ENCODE peak calls at places on chromosomes 13 and 19, in five cellular contexts. One of them, this sample, is unnamed. For H3K4me1, the result is how much of the 10 kb centered on the place peaks cover.

GRCh38 chr13:49292742-49293498 is 45.2 kb downstream of the CDADC1 start:
- DNase-seq in CD8-positive, alpha-beta T cell: no peak
- DNase-seq in H1: no peak
- DNase-seq in testis: no peak
- DNase-seq in uterus: no peak
- DNase-seq in this sample: no peak

GRCh38 chr19:43660301-43660700 is 9.7 kb downstream of the PLAUR start:
- DNase-seq in uterus: no peak
- DNase-seq in testis: no peak
- DNase-seq in CD8-positive, alpha-beta T cell: no peak
- DNase-seq in H1: no peak
- DNase-seq in this sample: no peak

GRCh38 chr13:43269037-43269476 is 245.7 kb downstream of the DNAJC15 start:
- DNase-seq in H1: no peak
- DNase-seq in testis: no peak
- DNase-seq in uterus: peak
- DNase-seq in CD8-positive, alpha-beta T cell: no peak
- DNase-seq in this sample: no peak

GRCh38 chr13:93309886-93310520 is 83.4 kb downstream of the GPC6 start:
- DNase-seq in CD8-positive, alpha-beta T cell: no peak
- DNase-seq in testis: no peak
- DNase-seq in uterus: no peak
- DNase-seq in H1: no peak
- DNase-seq in this sample: no peak

GRCh38 chr19:42552086-42553065 is 24.1 kb upstream of the CEACAM1 start:
- DNase-seq in testis: no peak
- DNase-seq in H1: no peak
- DNase-seq in CD8-positive, alpha-beta T cell: no peak
- DNase-seq in uterus: no peak
- DNase-seq in this sample: no peak

GRCh38 chr13:74573654-74574053 is 439.4 kb upstream of the KLF12 start:
- DNase-seq in testis: peak
- DNase-seq in uterus: no peak
- DNase-seq in CD8-positive, alpha-beta T cell: no peak
- DNase-seq in H1: peak
- DNase-seq in this sample: no peak

GRCh38 chr13:70391678-70392077 is 283.4 kb upstream of the KLHL1 start:
- DNase-seq in CD8-positive, alpha-beta T cell: no peak
- DNase-seq in H1: no peak
- DNase-seq in testis: no peak
- DNase-seq in uterus: no peak
- DNase-seq in this sample: no peak

GRCh38 chr19:45972081-45972943 is 1.4 kb downstream of the NOVA2 start:
- DNase-seq in uterus: no peak
- DNase-seq in testis: no peak
- DNase-seq in CD8-positive, alpha-beta T cell: no peak
- DNase-seq in H1: peak
- DNase-seq in this sample: no peak

GRCh38 chr19:55259540-55260210 is 858 bp upstream of the PPP6R1 start:
- DNase-seq in testis: no peak
- DNase-seq in H1: no peak
- DNase-seq in CD8-positive, alpha-beta T cell: no peak
- DNase-seq in uterus: no peak
- DNase-seq in this sample: no peak

GRCh38 chr13:91247768-91248167 is 99.7 kb upstream of the MIR17HG start:
- DNase-seq in uterus: no peak
- DNase-seq in CD8-positive, alpha-beta T cell: no peak
- DNase-seq in H1: no peak
- DNase-seq in testis: no peak
- DNase-seq in this sample: no peak

GRCh38 chr13:76917096-76917495 is 30.9 kb upstream of the KCTD12 start:
- DNase-seq in H1: no peak
- DNase-seq in CD8-positive, alpha-beta T cell: no peak
- DNase-seq in testis: no peak
- DNase-seq in uterus: no peak
- DNase-seq in this sample: no peak

GRCh38 chr13:30859326-30859725 is 46.7 kb upstream of the MEDAG start:
- DNase-seq in H1: no peak
- DNase-seq in uterus: no peak
- DNase-seq in CD8-positive, alpha-beta T cell: no peak
- DNase-seq in testis: no peak
- DNase-seq in this sample: no peak

GRCh38 chr13:21673592-21674270 is 2.9 kb downstream of the FGF9 start:
- DNase-seq in H1: peak
- DNase-seq in uterus: no peak
- DNase-seq in CD8-positive, alpha-beta T cell: no peak
- DNase-seq in testis: peak
- DNase-seq in this sample: no peak
- H3K4me1 ChIP-seq in H1: under half
- H3K4me1 ChIP-seq in uterus: under half
- H3K4me1 ChIP-seq in CD8-positive, alpha-beta T cell: under half
- H3K4me1 ChIP-seq in testis: under half
- H3K4me1 ChIP-seq in this sample: under half

GRCh38 chr13:48181482-48182145 is 51.4 kb upstream of the ITM2B start:
- DNase-seq in CD8-positive, alpha-beta T cell: no peak
- DNase-seq in uterus: no peak
- DNase-seq in testis: no peak
- DNase-seq in H1: no peak
- DNase-seq in this sample: no peak
- H3K4me3 ChIP-seq in CD8-positive, alpha-beta T cell: no peak
- H3K4me3 ChIP-seq in uterus: no peak
- H3K4me3 ChIP-seq in testis: no peak
- H3K4me3 ChIP-seq in H1: no peak
- H3K4me3 ChIP-seq in this sample: no peak

DNA sequence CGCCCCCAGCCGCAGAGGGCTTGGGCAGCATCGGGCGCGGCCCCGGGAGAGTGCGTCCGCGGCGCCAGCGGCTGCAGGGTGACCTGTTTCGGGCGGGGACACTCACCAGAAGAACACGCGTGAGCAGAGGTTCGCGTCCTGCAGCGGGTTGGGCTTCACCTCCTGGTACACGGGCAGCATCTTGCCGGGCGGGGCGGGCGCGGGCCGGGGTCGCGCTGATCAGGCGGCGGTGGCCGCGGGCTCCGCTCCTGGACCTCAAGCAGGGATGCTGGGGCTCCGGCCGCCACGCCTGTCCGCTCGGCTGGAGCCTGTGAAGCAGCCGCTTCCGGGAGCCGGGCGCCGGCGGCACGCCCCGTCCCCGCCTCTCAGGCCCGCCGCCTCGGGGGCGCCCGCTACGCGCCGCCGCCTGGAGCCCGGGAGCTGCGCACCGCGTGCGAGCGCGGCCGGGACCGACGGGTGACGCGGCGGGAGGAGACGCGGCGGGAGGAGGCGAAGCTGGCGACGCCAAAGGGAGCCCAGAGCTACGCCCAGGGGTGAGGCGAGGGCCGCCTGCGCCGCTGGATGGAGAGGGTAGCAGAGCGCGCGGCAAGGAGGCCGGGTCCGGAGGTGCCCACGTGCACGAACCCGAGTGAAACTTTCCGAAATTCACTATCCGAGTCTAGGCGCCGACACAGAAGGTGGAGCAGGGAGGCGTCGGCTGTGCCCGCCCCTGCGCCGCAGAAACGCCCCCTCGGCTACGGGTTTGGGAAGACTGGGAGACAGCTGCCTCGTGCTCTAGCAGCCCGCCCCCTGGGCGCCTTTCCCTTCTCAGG is at the start of gene ABCC4:
- DNase-seq in H1: peak
- DNase-seq in uterus: peak
- DNase-seq in CD8-positive, alpha-beta T cell: no peak
- DNase-seq in testis: peak
- DNase-seq in this sample: peak
- H3K4me1 ChIP-seq in H1: under half
- H3K4me1 ChIP-seq in uterus: under half
- H3K4me1 ChIP-seq in CD8-positive, alpha-beta T cell: under half
- H3K4me1 ChIP-seq in testis: under half
- H3K4me1 ChIP-seq in this sample: under half

GRCh38 chr19:53991224-53992113 is at the start of gene CACNG6:
- DNase-seq in uterus: no peak
- DNase-seq in testis: no peak
- DNase-seq in CD8-positive, alpha-beta T cell: no peak
- DNase-seq in H1: peak
- DNase-seq in this sample: peak
- H3K4me3 ChIP-seq in uterus: no peak
- H3K4me3 ChIP-seq in testis: peak
- H3K4me3 ChIP-seq in CD8-positive, alpha-beta T cell: no peak
- H3K4me3 ChIP-seq in H1: peak
- H3K4me3 ChIP-seq in this sample: peak

DNA sequence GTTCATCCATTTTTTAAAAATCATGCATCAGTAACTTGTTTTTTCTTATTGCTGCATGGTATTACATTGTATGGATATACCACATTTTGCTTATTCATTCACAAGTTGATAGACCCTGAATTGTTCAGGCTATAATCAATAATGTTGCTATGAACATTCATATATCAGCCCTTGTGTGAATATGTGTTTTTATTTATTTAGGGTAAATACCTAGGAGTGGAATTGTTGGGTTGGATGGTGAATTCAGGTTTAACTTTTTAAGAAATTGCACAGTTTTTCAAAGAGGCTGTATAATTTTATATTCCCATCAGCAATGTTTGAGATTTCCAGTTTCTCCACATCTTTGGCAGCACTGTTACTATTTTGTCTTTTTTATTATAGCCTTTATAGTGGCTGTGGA is 82.1 kb downstream of the URI1 start:
- DNase-seq in H1: no peak
- DNase-seq in testis: no peak
- DNase-seq in uterus: no peak
- DNase-seq in CD8-positive, alpha-beta T cell: no peak
- DNase-seq in this sample: no peak
- H3K4me1 ChIP-seq in H1: under half
- H3K4me1 ChIP-seq in testis: under half
- H3K4me1 ChIP-seq in uterus: under half
- H3K4me1 ChIP-seq in CD8-positive, alpha-beta T cell: under half
- H3K4me1 ChIP-seq in this sample: under half

DNA sequence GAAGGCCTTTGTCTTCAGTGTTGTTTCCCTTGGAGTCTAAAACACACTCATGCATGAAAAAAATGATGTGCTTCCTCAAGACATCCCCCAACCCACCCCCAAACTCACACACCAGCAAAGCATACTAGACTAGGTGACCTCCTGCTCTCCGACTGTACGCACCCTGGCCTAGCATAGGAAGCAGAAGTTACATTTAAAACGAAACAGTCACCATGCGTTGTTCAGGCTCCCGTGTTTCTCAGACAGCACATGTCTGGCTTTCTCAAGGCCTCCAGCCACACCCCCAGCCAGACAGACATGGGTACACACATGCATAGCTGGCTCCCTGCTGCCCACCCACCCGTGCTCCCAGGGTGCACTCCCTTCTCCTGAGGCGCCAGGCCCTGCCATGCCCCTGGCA is 28.7 kb upstream of the C1QTNF9 start:
- DNase-seq in H1: no peak
- DNase-seq in uterus: no peak
- DNase-seq in CD8-positive, alpha-beta T cell: no peak
- DNase-seq in testis: no peak
- DNase-seq in this sample: no peak
- H3K4me3 ChIP-seq in H1: no peak
- H3K4me3 ChIP-seq in uterus: no peak
- H3K4me3 ChIP-seq in CD8-positive, alpha-beta T cell: no peak
- H3K4me3 ChIP-seq in testis: no peak
- H3K4me3 ChIP-seq in this sample: no peak